ENCODE peak calls at places on chromosomes 3 and 15, in six cellular contexts. One of them, this sample, is unnamed.

GRCh38 chr3:5055352-5056004 is 66.6 kb upstream of the ARL8B start:
- DNase-seq in CD8-positive, alpha-beta T cell: no peak
- DNase-seq in lower leg skin: peak
- DNase-seq in IMR-90: no peak
- DNase-seq in foreskin fibroblast: no peak
- DNase-seq in upper lobe of right lung: no peak
- DNase-seq in this sample: no peak

GRCh38 chr3:190862209-190863118 is at the start of gene GMNC:
- DNase-seq in CD8-positive, alpha-beta T cell: no peak
- DNase-seq in lower leg skin: peak
- DNase-seq in IMR-90: peak
- DNase-seq in foreskin fibroblast: peak
- DNase-seq in upper lobe of right lung: peak
- DNase-seq in this sample: peak

GRCh38 chr15:65196637-65197336 is 11.6 kb upstream of the CLPX start:
- DNase-seq in CD8-positive, alpha-beta T cell: no peak
- DNase-seq in lower leg skin: peak
- DNase-seq in IMR-90: no peak
- DNase-seq in foreskin fibroblast: no peak
- DNase-seq in upper lobe of right lung: no peak
- DNase-seq in this sample: no peak

GRCh38 chr3:148226246-148226645 is 471.5 kb upstream of the AGTR1 start:
- DNase-seq in CD8-positive, alpha-beta T cell: no peak
- DNase-seq in lower leg skin: no peak
- DNase-seq in IMR-90: no peak
- DNase-seq in foreskin fibroblast: no peak
- DNase-seq in upper lobe of right lung: no peak
- DNase-seq in this sample: no peak

GRCh38 chr3:49351521-49352011 is 6.6 kb downstream of the GPX1 start:
- DNase-seq in CD8-positive, alpha-beta T cell: no peak
- DNase-seq in lower leg skin: no peak
- DNase-seq in IMR-90: peak
- DNase-seq in foreskin fibroblast: peak
- DNase-seq in upper lobe of right lung: no peak
- DNase-seq in this sample: peak

GRCh38 chr3:123110238-123110952 is 43.6 kb downstream of the PDIA5 start:
- DNase-seq in CD8-positive, alpha-beta T cell: no peak
- DNase-seq in lower leg skin: no peak
- DNase-seq in IMR-90: no peak
- DNase-seq in foreskin fibroblast: no peak
- DNase-seq in upper lobe of right lung: no peak
- DNase-seq in this sample: no peak

GRCh38 chr15:42494998-42495360 is 455 bp upstream of the SNAP23 start:
- DNase-seq in CD8-positive, alpha-beta T cell: no peak
- DNase-seq in lower leg skin: no peak
- DNase-seq in IMR-90: peak
- DNase-seq in foreskin fibroblast: peak
- DNase-seq in upper lobe of right lung: no peak
- DNase-seq in this sample: no peak

GRCh38 chr3:176574736-176575135 is 622.5 kb downstream of the TBL1XR1 start:
- DNase-seq in CD8-positive, alpha-beta T cell: no peak
- DNase-seq in lower leg skin: no peak
- DNase-seq in IMR-90: no peak
- DNase-seq in foreskin fibroblast: peak
- DNase-seq in upper lobe of right lung: no peak
- DNase-seq in this sample: no peak

GRCh38 chr15:62739082-62739481 is 303.5 kb upstream of the TPM1 start:
- DNase-seq in CD8-positive, alpha-beta T cell: no peak
- DNase-seq in lower leg skin: no peak
- DNase-seq in IMR-90: peak
- DNase-seq in foreskin fibroblast: peak
- DNase-seq in upper lobe of right lung: no peak
- DNase-seq in this sample: peak

GRCh38 chr3:193829781-193830180 is 236.8 kb downstream of the OPA1 start:
- DNase-seq in CD8-positive, alpha-beta T cell: no peak
- DNase-seq in lower leg skin: peak
- DNase-seq in IMR-90: peak
- DNase-seq in foreskin fibroblast: peak
- DNase-seq in upper lobe of right lung: no peak
- DNase-seq in this sample: peak

GRCh38 chr15:47757331-47757730 is 40.0 kb downstream of the SEMA6D start:
- DNase-seq in CD8-positive, alpha-beta T cell: no peak
- DNase-seq in lower leg skin: no peak
- DNase-seq in IMR-90: no peak
- DNase-seq in foreskin fibroblast: no peak
- DNase-seq in upper lobe of right lung: no peak
- DNase-seq in this sample: no peak

GRCh38 chr3:49771340-49771938 is 14.9 kb downstream of the IP6K1 start:
- DNase-seq in CD8-positive, alpha-beta T cell: no peak
- DNase-seq in lower leg skin: no peak
- DNase-seq in IMR-90: peak
- DNase-seq in foreskin fibroblast: peak
- DNase-seq in upper lobe of right lung: no peak
- DNase-seq in this sample: no peak

GRCh38 chr3:131109156-131109555 is 82.5 kb downstream of the NEK11 start:
- DNase-seq in CD8-positive, alpha-beta T cell: no peak
- DNase-seq in lower leg skin: no peak
- DNase-seq in IMR-90: no peak
- DNase-seq in foreskin fibroblast: peak
- DNase-seq in upper lobe of right lung: no peak
- DNase-seq in this sample: no peak

GRCh38 chr3:130894130-130894872 is 417 bp downstream of the ATP2C1 start:
- DNase-seq in CD8-positive, alpha-beta T cell: peak
- DNase-seq in lower leg skin: peak
- DNase-seq in IMR-90: no peak
- DNase-seq in foreskin fibroblast: peak
- DNase-seq in upper lobe of right lung: peak
- DNase-seq in this sample: peak

GRCh38 chr15:26838742-26839460 is 28.0 kb upstream of the GABRA5 start:
- DNase-seq in CD8-positive, alpha-beta T cell: no peak
- DNase-seq in lower leg skin: no peak
- DNase-seq in IMR-90: no peak
- DNase-seq in foreskin fibroblast: no peak
- DNase-seq in upper lobe of right lung: no peak
- DNase-seq in this sample: no peak
- TF ChIP-seq CTCF in CD8-positive, alpha-beta T cell: no peak
- TF ChIP-seq CTCF in lower leg skin: no peak
- TF ChIP-seq CTCF in IMR-90: peak
- TF ChIP-seq CTCF in foreskin fibroblast: peak
- TF ChIP-seq CTCF in upper lobe of right lung: peak
- TF ChIP-seq CTCF in this sample: peak

GRCh38 chr3:12545473-12545791 is at the start of gene MKRN2OS:
- DNase-seq in CD8-positive, alpha-beta T cell: no peak
- DNase-seq in lower leg skin: no peak
- DNase-seq in IMR-90: peak
- DNase-seq in foreskin fibroblast: no peak
- DNase-seq in upper lobe of right lung: no peak
- DNase-seq in this sample: no peak
- H3K4me3 ChIP-seq in CD8-positive, alpha-beta T cell: no peak
- H3K4me3 ChIP-seq in lower leg skin: no peak
- H3K4me3 ChIP-seq in IMR-90: no peak
- H3K4me3 ChIP-seq in foreskin fibroblast: no peak
- H3K4me3 ChIP-seq in upper lobe of right lung: peak
- H3K4me3 ChIP-seq in this sample: no peak

GRCh38 chr15:78415284-78415683 is 22.7 kb upstream of the IREB2 start:
- DNase-seq in CD8-positive, alpha-beta T cell: no peak
- DNase-seq in lower leg skin: no peak
- DNase-seq in IMR-90: no peak
- DNase-seq in foreskin fibroblast: peak
- DNase-seq in upper lobe of right lung: no peak
- DNase-seq in this sample: peak
- TF ChIP-seq CTCF in CD8-positive, alpha-beta T cell: no peak
- TF ChIP-seq CTCF in lower leg skin: no peak
- TF ChIP-seq CTCF in IMR-90: peak
- TF ChIP-seq CTCF in foreskin fibroblast: peak
- TF ChIP-seq CTCF in upper lobe of right lung: peak
- TF ChIP-seq CTCF in this sample: peak

DNA sequence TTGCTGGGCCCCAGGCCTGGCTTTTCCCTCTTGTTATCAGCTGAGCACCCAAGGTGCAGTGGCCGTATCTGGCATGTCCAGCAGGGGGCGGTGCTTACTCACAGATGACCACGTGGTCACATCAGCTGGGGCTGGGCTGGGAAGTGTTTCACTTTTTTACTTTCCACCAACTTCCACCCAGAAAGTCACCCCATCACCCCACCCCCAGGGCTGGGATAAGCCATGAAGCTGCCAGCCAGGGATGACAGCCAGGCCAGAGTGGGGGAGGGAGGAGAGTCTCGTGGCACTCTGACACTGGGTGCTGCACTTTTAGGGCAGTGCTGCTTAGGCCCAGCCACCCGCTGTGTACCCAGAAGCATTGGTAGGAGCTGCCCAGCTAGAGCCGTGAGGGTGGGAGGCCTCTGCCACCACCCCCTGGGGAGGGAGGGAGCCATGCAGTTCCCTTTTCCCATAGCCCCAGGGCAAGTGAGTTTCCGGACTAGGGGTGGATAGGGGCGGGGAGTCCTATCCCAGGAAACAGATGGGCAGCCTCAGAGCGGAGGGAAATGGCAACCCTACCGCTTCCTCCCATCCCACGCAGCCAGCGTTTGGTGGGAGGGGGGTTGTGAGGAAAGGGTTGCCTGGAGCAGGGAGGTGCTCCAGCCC is 6.1 kb downstream of the PPCDC start:
- DNase-seq in CD8-positive, alpha-beta T cell: peak
- DNase-seq in lower leg skin: peak
- DNase-seq in IMR-90: peak
- DNase-seq in foreskin fibroblast: peak
- DNase-seq in upper lobe of right lung: peak
- DNase-seq in this sample: peak
- H3K4me3 ChIP-seq in CD8-positive, alpha-beta T cell: no peak
- H3K4me3 ChIP-seq in lower leg skin: no peak
- H3K4me3 ChIP-seq in IMR-90: no peak
- H3K4me3 ChIP-seq in foreskin fibroblast: peak
- H3K4me3 ChIP-seq in upper lobe of right lung: peak
- H3K4me3 ChIP-seq in this sample: no peak